ENCODE peak calls at places on chromosomes 2 and 18, in four cellular contexts. Q, N, F and A are unnamed samples.
A peak's percentile ranks its signal among the peaks of the same experiment; 100 is the strongest.

GRCh38 chr2:102256281-102256680 is 55.1 kb upstream of the IL1RL1 start:
- DNase-seq in Q (no peak), N (no peak), F (no peak), A (no peak)

GRCh38 chr18:45517181-45517741 is 98.0 kb upstream of the SLC14A2 start:
- DNase-seq in Q (no peak), N (no peak), F (no peak), A (no peak)

GRCh38 chr2:73897934-73898333 is 5.1 kb downstream of the ACTG2 start:
- DNase-seq in Q (no peak), N (no peak), F (no peak), A (no peak)

GRCh38 chr2:106997204-106997603 is 111.2 kb upstream of the ST6GAL2 start:
- DNase-seq in Q (no peak), N (no peak), F (no peak), A (no peak)

GRCh38 chr2:85971369-85971768 is 82.6 kb upstream of the ST3GAL5 start:
- DNase-seq in Q (no peak), N (no peak), F (no peak), A (no peak)

GRCh38 chr18:76953186-76953982 is 131.0 kb downstream of the ZNF236 start:
- DNase-seq in Q (no peak), N (no peak), F (no peak), A (no peak)

GRCh38 chr2:1663621-1664020 is 80.7 kb downstream of the PXDN start:
- DNase-seq in Q (no peak), N (no peak), F (no peak), A (no peak)

GRCh38 chr18:31741096-31741735 is 19.5 kb downstream of the SLC25A52 start:
- DNase-seq in Q (peak; percentile 32), N (peak; percentile 16), F (peak; percentile 41), A (peak; percentile 63)

GRCh38 chr2:144480257-144480656 is 39.7 kb downstream of the ZEB2 start:
- DNase-seq in Q (no peak), N (no peak), F (no peak), A (no peak)

GRCh38 chr18:62523631-62524442 is 1.0 kb downstream of the ZCCHC2 start:
- DNase-seq in Q (peak; percentile 25), N (no peak), F (no peak), A (peak; percentile 63)

GRCh38 chr2:189851174-189851826 is 67.0 kb downstream of the PMS1 start:
- DNase-seq in Q (no peak), N (no peak), F (no peak), A (no peak)

GRCh38 chr2:23698733-23699391 is 228.1 kb downstream of the ATAD2B start:
- DNase-seq in Q (no peak), N (no peak), F (no peak), A (no peak)

GRCh38 chr18:48814490-48815181 is 136.1 kb downstream of the SMAD7 start:
- DNase-seq in Q (no peak), N (no peak), F (no peak), A (no peak)

GRCh38 chr2:215554689-215555088 is 118.8 kb upstream of the FN1 start:
- DNase-seq in Q (no peak), N (no peak), F (no peak), A (no peak)

GRCh38 chr2:191687867-191688266 is 9.9 kb downstream of the NABP1 start:
- DNase-seq in Q (no peak), N (no peak), F (no peak), A (no peak)

GRCh38 chr18:48472610-48473009 is 63.4 kb upstream of the ZBTB7C start:
- DNase-seq in Q (no peak), N (no peak), F (no peak), A (no peak)

GRCh38 chr2:63976125-63976510 is 43.1 kb downstream of the VPS54 start:
- DNase-seq in Q (no peak), N (no peak), F (no peak), A (no peak)

GRCh38 chr2:138829326-138829725 is 49.1 kb upstream of the NXPH2 start:
- DNase-seq in Q (peak; percentile 37), N (no peak), F (peak; percentile 64), A (peak; percentile 74)

GRCh38 chr2:35846-36245 is 10.5 kb downstream of the FAM110C start:
- DNase-seq in Q (no peak), N (no peak), F (no peak), A (no peak)

GRCh38 chr18:21163647-21164625 is 52.3 kb upstream of the ROCK1 start:
- DNase-seq in Q (no peak), N (no peak), F (no peak), A (no peak)

GRCh38 chr2:151758744-151759143 is 24.5 kb upstream of the NEB start:
- DNase-seq in Q (no peak), N (no peak), F (no peak), A (no peak)

GRCh38 chr2:56001992-56002391 is 78.4 kb upstream of the EFEMP1 start:
- DNase-seq in Q (no peak), N (no peak), F (no peak), A (no peak)

GRCh38 chr2:234730066-234730640 is 221.7 kb upstream of the SH3BP4 start:
- DNase-seq in Q (no peak), N (no peak), F (no peak), A (peak; percentile 21)

GRCh38 chr18:28974504-28974903 is 797.6 kb upstream of the CDH2 start:
- DNase-seq in Q (no peak), N (no peak), F (no peak), A (no peak)

GRCh38 chr18:28972333-28972732 is 795.4 kb upstream of the CDH2 start:
- DNase-seq in Q (no peak), N (no peak), F (no peak), A (no peak)

DNA sequence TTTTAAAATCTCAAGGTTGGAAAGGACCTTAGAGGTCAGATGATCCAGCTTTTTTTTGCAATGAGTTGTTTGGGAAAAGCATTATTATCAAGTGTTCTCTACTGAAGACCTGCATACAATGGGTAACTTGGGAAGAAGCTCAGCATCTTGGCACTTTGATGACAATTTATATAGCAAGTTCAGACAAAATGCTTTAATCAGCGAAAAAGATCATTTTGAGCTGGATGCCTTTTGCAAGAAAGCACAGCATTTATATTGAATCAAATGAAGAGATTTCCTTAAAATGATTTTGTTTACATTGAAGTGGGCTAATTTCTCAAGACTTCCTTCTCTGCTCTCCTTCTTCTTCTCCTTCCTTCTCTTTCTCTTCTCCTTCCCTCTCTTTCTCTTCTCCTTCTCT is 796.4 kb upstream of the CDH2 start:
- DNase-seq in Q (no peak), N (no peak), F (no peak), A (no peak)
- TF ChIP-seq SP1 in Q (no peak), N (no peak), F (no peak), A (no peak)

GRCh38 chr2:26630235-26630634 is 10.9 kb downstream of the CIB4 start:
- DNase-seq in Q (no peak), N (no peak), F (no peak), A (no peak)

GRCh38 chr2:26631401-26631800 is 9.8 kb downstream of the CIB4 start:
- DNase-seq in Q (no peak), N (no peak), F (no peak), A (no peak)

GRCh38 chr2:26631815-26632214 is 9.4 kb downstream of the CIB4 start:
- DNase-seq in Q (no peak), N (no peak), F (no peak), A (no peak)

GRCh38 chr2:26629751-26630150 is 11.4 kb downstream of the CIB4 start:
- DNase-seq in Q (no peak), N (no peak), F (no peak), A (no peak)

DNA sequence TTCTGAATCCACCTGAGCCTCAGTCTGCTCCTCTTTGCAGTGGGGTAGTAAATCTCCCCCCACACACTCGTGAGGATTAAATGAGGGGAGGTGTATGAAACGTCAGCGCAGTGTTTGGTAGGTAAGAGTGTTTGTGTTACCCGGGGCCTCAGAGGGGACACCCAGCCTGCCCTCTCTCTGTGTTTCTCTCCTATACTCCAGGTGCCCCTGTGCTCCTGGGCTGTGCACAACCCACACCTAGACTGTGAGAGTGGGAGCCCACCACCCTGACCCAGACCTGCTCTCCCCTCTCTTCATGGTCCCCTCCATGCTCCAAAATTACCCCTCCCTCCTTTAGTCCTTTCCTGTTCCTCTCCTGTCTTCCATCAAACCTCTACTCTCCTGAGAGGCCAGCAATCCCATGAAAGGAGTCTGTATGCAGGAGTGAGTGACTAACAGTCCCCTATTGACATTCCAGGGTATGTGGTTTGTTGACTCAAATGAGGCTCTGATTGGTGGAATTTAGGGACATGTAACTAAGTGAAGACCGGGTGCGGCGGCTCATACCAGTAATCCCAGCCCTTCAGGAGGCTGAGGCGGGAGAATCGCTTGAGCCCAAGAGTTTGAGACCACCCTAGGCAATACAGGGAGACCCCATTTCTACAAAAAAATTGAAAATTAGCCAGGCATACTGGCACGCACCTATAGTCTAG is 10.4 kb downstream of the CIB4 start:
- DNase-seq in Q (no peak), N (no peak), F (peak; percentile 86), A (no peak)
- TF ChIP-seq ETV6 in Q (no peak), N (no peak), F (no peak), A (no peak)

DNA sequence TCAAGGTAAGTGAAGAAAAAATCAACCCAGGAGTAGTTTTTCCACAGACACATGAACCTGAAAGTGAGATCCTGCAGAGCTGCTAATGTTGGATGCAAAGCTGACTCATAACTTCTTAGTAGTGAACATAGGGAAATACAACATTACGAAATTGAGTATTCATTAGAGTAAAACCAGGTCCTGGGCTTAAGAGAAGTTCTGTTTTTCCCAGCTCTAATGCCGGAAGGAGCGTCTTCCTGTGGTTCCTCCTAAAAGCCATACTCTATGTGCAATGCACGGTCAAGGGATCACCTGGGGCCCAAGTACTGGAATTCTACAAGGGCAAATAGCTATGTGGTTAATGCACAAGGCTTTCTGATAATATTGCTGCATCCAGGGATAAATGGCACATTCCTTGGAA is 141.6 kb downstream of the RBMS1 start:
- DNase-seq in Q (no peak), N (no peak), F (no peak), A (no peak)
- TF ChIP-seq SP1 in Q (no peak), N (no peak), F (no peak), A (no peak)

DNA sequence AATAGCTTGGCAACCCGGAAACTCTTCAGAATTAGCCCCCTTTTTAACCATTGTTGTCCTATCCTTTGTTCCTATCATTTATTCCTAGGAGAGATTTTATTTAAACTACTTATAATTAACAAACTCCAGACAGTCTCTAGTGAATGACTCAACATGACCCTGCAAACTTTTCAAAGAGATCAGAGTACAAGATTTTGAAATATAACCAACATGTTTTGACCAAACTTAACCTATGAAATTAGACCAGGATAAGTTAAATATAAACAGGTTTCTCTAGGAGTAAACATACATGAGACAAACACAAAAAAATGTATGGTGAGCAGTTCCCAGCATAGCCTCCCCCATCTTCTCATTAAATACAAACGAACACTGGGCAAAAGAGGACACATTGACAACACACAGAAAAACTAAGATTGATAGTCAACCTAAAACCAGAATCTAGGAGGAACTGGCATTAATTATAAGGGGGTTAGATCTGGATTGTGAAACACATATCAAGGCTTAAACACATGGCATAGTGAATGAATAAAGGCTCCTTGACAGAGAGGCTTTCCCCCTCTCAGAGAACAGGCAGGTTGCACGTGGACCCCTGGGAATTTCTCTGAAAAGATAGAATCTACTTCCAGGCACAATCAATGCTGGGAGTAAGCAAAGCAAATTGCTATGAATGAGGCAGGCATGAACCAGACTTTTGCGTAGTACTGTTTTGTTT is 284.1 kb downstream of the IRS1 start:
- DNase-seq in Q (no peak), N (no peak), F (peak; percentile 94), A (no peak)
- TF ChIP-seq ETV6 in Q (no peak), N (no peak), F (no peak), A (no peak)